ENCODE peak calls at places on chromosomes 6 and 20, in nine cellular contexts. Q, C, R, T, N, A, S, G and I are unnamed samples. For H3K4me1, the result is how much of the 10 kb centered on the place peaks cover.

GRCh38 chr20:17666491-17666890 is 15.6 kb downstream of the RRBP1 start:
- DNase-seq in Q (no peak), C (no peak), R (no peak), T (no peak), N (no peak), A (no peak), S (no peak), G (no peak), I (peak)

GRCh38 chr6:13703496-13703895 is 8.1 kb downstream of the RANBP9 start:
- DNase-seq in Q (no peak), C (no peak), R (no peak), T (no peak), N (no peak), A (no peak), S (no peak), G (no peak), I (no peak)

GRCh38 chr20:49210101-49210749 is 9.0 kb upstream of the DDX27 start:
- DNase-seq in Q (no peak), C (no peak), R (no peak), T (no peak), N (no peak), A (no peak), S (no peak), G (no peak), I (no peak)

GRCh38 chr6:43990627-43991619 is 136.3 kb downstream of the MRPL14 start:
- DNase-seq in Q (peak), C (no peak), R (no peak), T (peak), N (no peak), A (no peak), S (peak), G (no peak), I (no peak)

GRCh38 chr6:113530769-113531168 is 326.4 kb upstream of the MARCKS start:
- DNase-seq in Q (no peak), C (no peak), R (no peak), T (no peak), N (no peak), A (no peak), S (no peak), G (no peak), I (no peak)

GRCh38 chr6:150418825-150419594 is 50.2 kb downstream of the IYD start:
- DNase-seq in Q (peak), C (peak), R (no peak), T (peak), N (peak), A (peak), S (peak), G (peak), I (peak)

GRCh38 chr6:36326351-36326995 is 10.2 kb downstream of the BNIP5 start:
- DNase-seq in Q (no peak), C (no peak), R (no peak), T (no peak), N (no peak), A (no peak), S (peak), G (peak), I (peak)

GRCh38 chr20:45781391-45781931 is 10.2 kb downstream of the WFDC3 start:
- DNase-seq in Q (peak), C (no peak), R (no peak), T (no peak), N (peak), A (no peak), S (no peak), G (no peak), I (no peak)

GRCh38 chr6:32852018-32852843 is 1.3 kb downstream of the TAP1 start:
- DNase-seq in Q (peak), C (peak), R (peak), T (peak), N (peak), A (no peak), S (peak), G (peak), I (no peak)

GRCh38 chr6:38501931-38502330 is 137.8 kb downstream of the BTBD9 start:
- DNase-seq in Q (no peak), C (no peak), R (no peak), T (no peak), N (no peak), A (no peak), S (no peak), G (no peak), I (no peak)

GRCh38 chr6:170032706-170033309 is 258.1 kb downstream of the DLL1 start:
- DNase-seq in Q (no peak), C (peak), R (no peak), T (no peak), N (peak), A (no peak), S (peak), G (no peak), I (peak)

GRCh38 chr6:30568245-30568644 is 3.0 kb upstream of the ABCF1 start:
- DNase-seq in Q (no peak), C (no peak), R (no peak), T (no peak), N (no peak), A (no peak), S (no peak), G (no peak), I (no peak)

GRCh38 chr6:44332585-44332984 is 9.9 kb upstream of the SPATS1 start:
- DNase-seq in Q (no peak), C (no peak), R (no peak), T (no peak), N (no peak), A (no peak), S (no peak), G (no peak), I (no peak)

GRCh38 chr6:122399348-122400120 is at the start of gene HSF2:
- DNase-seq in Q (peak), C (peak), R (peak), T (peak), N (peak), A (peak), S (peak), G (peak), I (peak)

GRCh38 chr20:2748551-2749342 is 51.7 kb downstream of the CPXM1 start:
- DNase-seq in Q (no peak), C (peak), R (no peak), T (no peak), N (no peak), A (no peak), S (no peak), G (no peak), I (no peak)

GRCh38 chr6:33144373-33144772 is 47.9 kb downstream of the COL11A2 start:
- DNase-seq in Q (peak), C (no peak), R (peak), T (no peak), N (no peak), A (no peak), S (no peak), G (no peak), I (peak)

GRCh38 chr20:37403107-37404033 is 57.4 kb downstream of the SRC start:
- DNase-seq in Q (no peak), C (no peak), R (no peak), T (no peak), N (no peak), A (no peak), S (no peak), G (no peak), I (no peak)

GRCh38 chr20:37406010-37406998 is 60.4 kb downstream of the SRC start:
- DNase-seq in Q (peak), C (no peak), R (no peak), T (peak), N (peak), A (peak), S (peak), G (no peak), I (no peak)

GRCh38 chr20:37401930-37402675 is 56.2 kb downstream of the SRC start:
- DNase-seq in Q (no peak), C (no peak), R (no peak), T (no peak), N (no peak), A (no peak), S (no peak), G (no peak), I (no peak)

GRCh38 chr20:37405351-37405897 is 59.5 kb downstream of the SRC start:
- DNase-seq in Q (no peak), C (no peak), R (no peak), T (no peak), N (no peak), A (peak), S (no peak), G (no peak), I (no peak)

GRCh38 chr20:37404461-37404881 is 58.5 kb downstream of the SRC start:
- DNase-seq in Q (peak), C (no peak), R (no peak), T (no peak), N (no peak), A (no peak), S (no peak), G (no peak), I (no peak)
- TF ChIP-seq POLR2A in Q (no peak), C (no peak), R (no peak), T (no peak), N (no peak), A (no peak), S (no peak), G (no peak), I (no peak)

DNA sequence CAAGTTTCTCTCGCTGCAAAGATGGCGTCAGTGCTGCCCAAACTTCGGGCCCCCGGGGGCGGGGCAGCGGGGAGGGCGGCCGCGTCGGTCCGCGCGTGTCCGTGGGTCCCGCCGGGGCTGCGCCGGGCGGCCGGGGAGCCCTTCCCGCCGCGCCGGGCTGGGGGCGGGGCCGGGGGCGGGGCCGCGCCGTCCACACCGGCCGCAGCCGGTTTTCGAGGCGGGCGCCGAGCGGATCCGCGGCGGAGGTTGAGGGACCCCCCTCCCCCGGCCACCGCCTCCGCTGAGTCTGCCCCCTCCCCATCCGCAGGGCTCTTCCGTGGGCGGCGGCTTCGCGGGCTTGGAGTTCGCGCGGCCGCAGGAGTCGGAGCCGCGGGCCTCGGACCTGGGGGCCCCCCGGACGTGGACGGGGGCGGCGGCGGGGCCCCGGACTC is 509 bp downstream of the SLC2A4RG start:
- DNase-seq in Q (peak), C (peak), R (no peak), T (peak), N (no peak), A (peak), S (no peak), G (peak), I (no peak)
- H3K4me1 ChIP-seq in Q (under half), C (half or more), R (under half), T (under half), N (half or more), A (under half), S (under half), G (under half), I (under half)

DNA sequence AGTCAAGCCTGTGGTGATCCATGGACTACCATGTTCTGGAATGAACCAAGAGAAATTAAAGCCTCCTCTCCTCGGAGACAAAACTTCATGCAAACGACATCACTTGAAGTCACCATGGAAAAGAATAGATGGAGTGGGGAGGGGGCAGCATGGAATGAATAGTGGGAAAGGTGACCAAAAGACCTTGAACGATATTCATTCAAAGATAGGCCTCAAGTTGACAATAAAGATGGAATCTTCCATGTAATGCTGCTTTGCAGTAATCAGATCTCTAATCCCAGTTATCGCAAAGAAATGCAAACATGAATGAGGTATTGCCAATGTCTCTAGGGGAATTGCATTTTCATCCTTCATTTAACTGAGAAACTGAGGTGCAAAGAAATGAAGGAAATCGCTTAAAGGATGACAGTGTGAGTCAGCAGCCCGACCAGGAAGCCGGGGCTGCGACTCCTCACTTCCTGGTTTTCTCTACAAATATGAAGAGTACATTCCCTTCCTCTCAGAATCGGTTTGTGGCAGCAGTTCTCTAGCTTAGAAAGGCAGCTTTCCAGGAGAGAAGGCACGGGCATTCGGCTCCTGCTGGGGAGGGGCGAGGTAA is 65.6 kb upstream of the RREB1 start:
- DNase-seq in Q (peak), C (no peak), R (peak), T (peak), N (peak), A (no peak), S (peak), G (no peak), I (no peak)
- TF ChIP-seq POLR2A in Q (no peak), C (no peak), R (no peak), T (no peak), N (no peak), A (no peak), S (no peak), G (no peak), I (no peak)

GRCh38 chr6:137348777-137349176 is 129.6 kb upstream of the IFNGR1 start:
- DNase-seq in Q (no peak), C (no peak), R (no peak), T (no peak), N (no peak), A (no peak), S (no peak), G (no peak), I (no peak)
- H3K4me1 ChIP-seq in Q (under half), C (under half), R (under half), T (under half), N (under half), A (under half), S (under half), G (under half), I (under half)

GRCh38 chr6:28896505-28897392 is 27.0 kb downstream of the TRIM27 start:
- DNase-seq in Q (peak), C (peak), R (peak), T (peak), N (peak), A (peak), S (peak), G (peak), I (peak)
- TF ChIP-seq POLR2A in Q (peak), C (no peak), R (no peak), T (peak), N (peak), A (peak), S (no peak), G (no peak), I (peak)